ENCODE peak calls at places on chromosomes 12 and 14, in ten cellular contexts. T is GM04504; R is LoVo; H is GM04503; A is posterior vena cava; W is H7; X is AG04450; M is CD8-positive, alpha-beta T cell; O is NCI-H1417; V is dorsolateral prefrontal cortex. Y is an unnamed sample.
A peak's percentile ranks its signal among the peaks of the same experiment; 100 is the strongest.

GRCh38 chr12:25689996-25690501 is 137.0 kb upstream of the LMNTD1 start:
- DNase-seq in V (no peak), H (no peak), A (peak; percentile 77), W (no peak), X (no peak), T (no peak), O (no peak), M (no peak), R (peak; percentile 46), Y (no peak)

GRCh38 chr12:7282844-7283243 is 21.0 kb upstream of the ACSM4 start:
- DNase-seq in T (no peak), O (no peak), R (no peak), M (no peak), W (no peak), A (no peak), X (no peak), H (no peak), V (no peak), Y (no peak)

GRCh38 chr14:75344396-75344795 is 65.8 kb downstream of the FOS start:
- DNase-seq in W (no peak), X (no peak), R (no peak), V (no peak), A (no peak), T (no peak), M (no peak), O (no peak), H (no peak), Y (no peak)

GRCh38 chr12:31590730-31591307 is at the start of gene DENND5B:
- DNase-seq in V (peak; percentile 80), T (no peak), A (peak; percentile 90), R (peak; percentile 66), W (peak; percentile 92), M (no peak), X (no peak), H (no peak), O (peak; percentile 93), Y (no peak)

GRCh38 chr12:6494968-6495367 is 1.1 kb downstream of the NCAPD2 start:
- DNase-seq in H (no peak), X (no peak), O (no peak), R (no peak), T (no peak), A (no peak), W (no peak), V (no peak), M (no peak), Y (no peak)

GRCh38 chr12:26971963-26972362 is 33.7 kb downstream of the FGFR1OP2 start:
- DNase-seq in W (no peak), X (no peak), M (peak; percentile 34), H (no peak), V (no peak), O (no peak), R (no peak), A (no peak), T (no peak), Y (peak; percentile 64)

GRCh38 chr14:82091097-82091496 is 557.4 kb upstream of the SEL1L start:
- DNase-seq in M (no peak), X (no peak), W (no peak), T (no peak), V (no peak), H (no peak), A (no peak), R (no peak), O (no peak), Y (no peak)

GRCh38 chr14:91292476-91292875 is 48.0 kb upstream of the GPR68 start:
- DNase-seq in H (no peak), V (no peak), X (no peak), O (no peak), A (peak; percentile 60), R (no peak), W (no peak), M (no peak), T (no peak), Y (peak; percentile 11)

GRCh38 chr12:132309162-132310086 is 20.0 kb downstream of the GALNT9 start:
- DNase-seq in W (no peak), R (no peak), O (no peak), V (no peak), M (no peak), X (no peak), A (peak; percentile 41), T (no peak), H (no peak), Y (no peak)

GRCh38 chr12:4826909-4827308 is 82.8 kb upstream of the KCNA1 start:
- DNase-seq in H (no peak), T (no peak), M (no peak), R (no peak), V (no peak), X (no peak), O (no peak), W (no peak), A (no peak), Y (no peak)

GRCh38 chr14:105999361-106000028 is 473.1 kb downstream of the TMEM121 start:
- DNase-seq in A (no peak), X (no peak), M (no peak), V (no peak), O (peak; percentile 18), R (no peak), W (peak; percentile 19), T (no peak), H (no peak), Y (peak; percentile 66)

GRCh38 chr14:101970830-101971400 is 6.5 kb downstream of the DYNC1H1 start:
- DNase-seq in M (no peak), H (no peak), A (no peak), X (no peak), O (no peak), W (no peak), R (no peak), T (no peak), V (no peak), Y (no peak)

GRCh38 chr12:66066071-66066928 is 64.2 kb downstream of the LLPH start:
- DNase-seq in V (no peak), H (no peak), R (peak; percentile 51), M (peak; percentile 1), O (peak; percentile 41), A (no peak), X (peak; percentile 59), T (no peak), W (no peak), Y (peak; percentile 6)

GRCh38 chr12:13000935-13001724 is 1.1 kb upstream of the HEBP1 start:
- DNase-seq in T (no peak), M (peak; percentile 9), R (peak; percentile 63), V (peak; percentile 40), A (peak; percentile 86), O (peak; percentile 79), H (no peak), X (no peak), W (peak; percentile 92), Y (peak; percentile 52)

Y was measured in CD4-positive, alpha-beta memory T cell.